ENCODE peak calls at places on chromosomes 1 and 21, in seven cellular contexts. I, X, A, P, W, U and H are unnamed samples.

GRCh38 chr1:222057162-222057561 is 315.3 kb upstream of the DUSP10 start:
- DNase-seq in W (no peak), I (no peak), U (no peak), A (no peak), X (no peak), P (no peak), H (no peak)

GRCh38 chr1:222283147-222283768 is 264.6 kb downstream of the HHIPL2 start:
- DNase-seq in A (no peak), U (no peak), X (no peak), I (no peak), W (no peak), P (no peak), H (no peak)

GRCh38 chr1:35390600-35391494 is 122.3 kb downstream of the ZMYM4 start:
- DNase-seq in X (no peak), W (no peak), U (no peak), I (no peak), A (no peak), P (no peak), H (no peak)

GRCh38 chr1:31218705-31219104 is 21.0 kb downstream of the NKAIN1 start:
- DNase-seq in W (no peak), U (no peak), A (no peak), P (no peak), X (no peak), I (no peak), H (no peak)

GRCh38 chr21:28445081-28445830 is 547.4 kb downstream of the LTN1 start:
- DNase-seq in X (peak), I (no peak), U (no peak), A (no peak), P (no peak), W (no peak), H (no peak)

GRCh38 chr1:184469391-184469790 is 82.6 kb downstream of the C1orf21 start:
- DNase-seq in I (no peak), P (no peak), U (no peak), W (no peak), A (no peak), X (no peak), H (no peak)

GRCh38 chr1:27356628-27357280 is 10.0 kb downstream of the MAP3K6 start:
- DNase-seq in I (no peak), U (no peak), X (no peak), A (no peak), W (no peak), P (no peak), H (no peak)

GRCh38 chr1:8022395-8023286 is 3.5 kb downstream of the ERRFI1 start:
- DNase-seq in W (no peak), P (no peak), I (no peak), U (no peak), A (no peak), X (peak), H (no peak)

GRCh38 chr1:23358310-23358709 is 11.3 kb downstream of the ZNF436 start:
- DNase-seq in X (no peak), A (no peak), P (no peak), U (no peak), W (no peak), I (no peak), H (no peak)

GRCh38 chr1:54028306-54029251 is 10.6 kb upstream of the LDLRAD1 start:
- DNase-seq in P (no peak), U (no peak), W (no peak), X (no peak), I (no peak), A (no peak), H (no peak)

GRCh38 chr21:41369105-41369914 is 7.5 kb downstream of the MX2 start:
- DNase-seq in P (no peak), I (no peak), A (no peak), U (no peak), W (peak), X (no peak), H (peak)